ENCODE peak calls at places on chromosomes 3 and 15, in six cellular contexts. T, Q, Y, D, H and J are unnamed samples.

GRCh38 chr3:71063768-71064287 is 519.7 kb downstream of the FOXP1 start:
- DNase-seq in T (no peak), Q (peak), Y (no peak), D (peak), H (peak), J (peak)

GRCh38 chr15:62912808-62913207 is 129.7 kb upstream of the TPM1 start:
- DNase-seq in T (no peak), Q (no peak), Y (no peak), D (no peak), H (no peak), J (peak)

GRCh38 chr3:191334359-191334893 is 4.1 kb upstream of the UTS2B start:
- DNase-seq in T (no peak), Q (no peak), Y (no peak), D (no peak), H (no peak), J (no peak)

GRCh38 chr3:56974242-56974945 is 86.1 kb upstream of the SPATA12 start:
- DNase-seq in T (no peak), Q (peak), Y (no peak), D (no peak), H (no peak), J (no peak)

GRCh38 chr3:72820405-72820804 is 27.8 kb downstream of the SHQ1 start:
- DNase-seq in T (no peak), Q (peak), Y (no peak), D (peak), H (peak), J (no peak)

GRCh38 chr3:99131876-99132275 is 230.4 kb upstream of the DCBLD2 start:
- DNase-seq in T (no peak), Q (peak), Y (no peak), D (no peak), H (no peak), J (no peak)

GRCh38 chr3:123618768-123619484 is 34.1 kb upstream of the HACD2 start:
- DNase-seq in T (no peak), Q (peak), Y (no peak), D (no peak), H (no peak), J (no peak)

GRCh38 chr15:68421798-68422402 is 10.1 kb downstream of the ITGA11 start:
- DNase-seq in T (no peak), Q (no peak), Y (peak), D (no peak), H (no peak), J (no peak)

GRCh38 chr3:164199982-164200823 is 878.1 kb downstream of the SI start:
- DNase-seq in T (no peak), Q (no peak), Y (no peak), D (no peak), H (no peak), J (peak)

GRCh38 chr3:146156060-146156459 is 4.9 kb downstream of the PLOD2 start:
- DNase-seq in T (no peak), Q (no peak), Y (no peak), D (no peak), H (no peak), J (no peak)

GRCh38 chr3:76998555-76998954 is 41.3 kb upstream of the ROBO2 start:
- DNase-seq in T (no peak), Q (no peak), Y (no peak), D (no peak), H (no peak), J (no peak)

GRCh38 chr3:106392905-106393304 is 524.1 kb upstream of the CBLB start:
- DNase-seq in T (no peak), Q (peak), Y (no peak), D (no peak), H (no peak), J (no peak)

GRCh38 chr3:4995500-4996053 is 16.3 kb downstream of the BHLHE40 start:
- DNase-seq in T (no peak), Q (peak), Y (no peak), D (no peak), H (peak), J (no peak)

GRCh38 chr3:45365060-45365459 is 23.3 kb upstream of the LARS2 start:
- DNase-seq in T (no peak), Q (no peak), Y (no peak), D (no peak), H (no peak), J (no peak)

GRCh38 chr3:31581660-31582059 is 48.9 kb downstream of the STT3B start:
- DNase-seq in T (no peak), Q (no peak), Y (no peak), D (no peak), H (no peak), J (no peak)

GRCh38 chr3:127729556-127730056 is 56.9 kb downstream of the ABTB1 start:
- DNase-seq in T (no peak), Q (peak), Y (no peak), D (peak), H (no peak), J (no peak)

GRCh38 chr15:25739687-25740121 is 123.4 kb downstream of the ATP10A start:
- DNase-seq in T (no peak), Q (peak), Y (no peak), D (peak), H (peak), J (peak)

GRCh38 chr3:53856964-53857363 is 10.6 kb downstream of the IL17RB start:
- DNase-seq in T (no peak), Q (no peak), Y (no peak), D (no peak), H (no peak), J (no peak)

GRCh38 chr15:78315686-78316085 is 16.3 kb upstream of the SKIC8 start:
- DNase-seq in T (no peak), Q (no peak), Y (no peak), D (no peak), H (no peak), J (no peak)

GRCh38 chr3:51307458-51307857 is 77.6 kb upstream of the MANF start:
- DNase-seq in T (no peak), Q (no peak), Y (no peak), D (no peak), H (no peak), J (no peak)

GRCh38 chr15:70781236-70781635 is 17.9 kb upstream of the UACA start:
- DNase-seq in T (no peak), Q (no peak), Y (no peak), D (no peak), H (no peak), J (no peak)

GRCh38 chr15:72786244-72786641 is 2.7 kb upstream of the ADPGK start:
- DNase-seq in T (no peak), Q (no peak), Y (no peak), D (no peak), H (no peak), J (no peak)

GRCh38 chr15:96324192-96324895 is 6.2 kb upstream of the NR2F2 start:
- DNase-seq in T (no peak), Q (no peak), Y (no peak), D (no peak), H (peak), J (no peak)

GRCh38 chr15:91816942-91817341 is 36.6 kb upstream of the SLCO3A1 start:
- DNase-seq in T (no peak), Q (no peak), Y (no peak), D (no peak), H (no peak), J (no peak)

GRCh38 chr3:55313701-55314100 is 173.4 kb downstream of the WNT5A start:
- DNase-seq in T (no peak), Q (no peak), Y (no peak), D (no peak), H (no peak), J (no peak)

GRCh38 chr3:11558461-11558903 is 85.2 kb downstream of the VGLL4 start:
- DNase-seq in T (no peak), Q (no peak), Y (no peak), D (no peak), H (no peak), J (no peak)

GRCh38 chr3:109023656-109024254 is 70.1 kb upstream of the GUCA1C start:
- DNase-seq in T (peak), Q (peak), Y (no peak), D (peak), H (peak), J (peak)

GRCh38 chr3:167318996-167319615 is 61.0 kb downstream of the ZBBX start:
- DNase-seq in T (no peak), Q (no peak), Y (no peak), D (no peak), H (no peak), J (peak)

GRCh38 chr3:127263586-127264231 is 24.1 kb downstream of the PRR20G start:
- DNase-seq in T (no peak), Q (no peak), Y (no peak), D (no peak), H (no peak), J (peak)

GRCh38 chr3:8255771-8256170 is 245.9 kb upstream of the LMCD1 start:
- DNase-seq in T (no peak), Q (no peak), Y (no peak), D (no peak), H (no peak), J (no peak)

GRCh38 chr3:46892285-46893145 is 15.0 kb downstream of the PTH1R start:
- DNase-seq in T (no peak), Q (peak), Y (peak), D (peak), H (peak), J (peak)

GRCh38 chr15:45669422-45669821 is 34.6 kb downstream of the SQOR start:
- DNase-seq in T (no peak), Q (no peak), Y (no peak), D (no peak), H (no peak), J (no peak)

GRCh38 chr3:158456114-158456513 is 114.9 kb upstream of the MLF1 start:
- DNase-seq in T (no peak), Q (no peak), Y (no peak), D (no peak), H (no peak), J (no peak)

GRCh38 chr15:75172168-75172841 is 29.4 kb upstream of the C15orf39 start:
- DNase-seq in T (no peak), Q (no peak), Y (no peak), D (no peak), H (no peak), J (no peak)